ENCODE peak calls at places on chromosomes 3 and 15, in five cellular contexts. N is omental fat pad, U is MCF 10A, G is GM18507, D is EL. V is an unnamed sample.

GRCh38 chr3:47985376-47985775 is 30.8 kb downstream of the MAP4 start:
- DNase-seq in N (no peak), U (no peak), G (no peak), D (peak), V (no peak)

GRCh38 chr3:55544219-55544618 is 57.1 kb upstream of the WNT5A start:
- DNase-seq in N (no peak), U (no peak), G (no peak), D (no peak), V (no peak)

GRCh38 chr3:123449986-123450474 is 1.1 kb upstream of the ADCY5 start:
- DNase-seq in N (no peak), U (no peak), G (no peak), D (no peak), V (no peak)

GRCh38 chr3:127585163-127585812 is 5.2 kb downstream of the TPRA1 start:
- DNase-seq in N (no peak), U (no peak), G (no peak), D (peak), V (no peak)

GRCh38 chr15:60223161-60223560 is 174.6 kb downstream of the ANXA2 start:
- DNase-seq in N (no peak), U (no peak), G (no peak), D (no peak), V (no peak)

GRCh38 chr3:45105855-45106655 is 40.1 kb downstream of the CDCP1 start:
- DNase-seq in N (no peak), U (peak), G (no peak), D (peak), V (no peak)

GRCh38 chr3:115549111-115549510 is 74.2 kb upstream of the GAP43 start:
- DNase-seq in N (no peak), U (no peak), G (no peak), D (no peak), V (no peak)

GRCh38 chr15:38300395-38300794 is 47.8 kb downstream of the SPRED1 start:
- DNase-seq in N (no peak), U (peak), G (no peak), D (peak), V (no peak)

GRCh38 chr3:45219694-45220093 is 6.4 kb downstream of the TMEM158 start:
- DNase-seq in N (no peak), U (no peak), G (no peak), D (no peak), V (no peak)

GRCh38 chr3:25664066-25664809 is 469 bp downstream of the TOP2B start:
- DNase-seq in N (peak), U (peak), G (no peak), D (peak), V (peak)

GRCh38 chr3:171383206-171384018 is 76.8 kb downstream of the TNIK start:
- DNase-seq in N (no peak), U (peak), G (no peak), D (peak), V (no peak)

GRCh38 chr3:188348445-188349244 is 194.7 kb downstream of the LPP start:
- DNase-seq in N (peak), U (peak), G (no peak), D (peak), V (peak)

GRCh38 chr3:108493862-108494261 is 16.5 kb downstream of the MYH15 start:
- DNase-seq in N (no peak), U (peak), G (no peak), D (peak), V (no peak)

GRCh38 chr3:131361464-131362421 is 19.8 kb upstream of the NUDT16 start:
- DNase-seq in N (peak), U (no peak), G (no peak), D (no peak), V (peak)

GRCh38 chr3:73759290-73759689 is 134.5 kb upstream of the PDZRN3 start:
- DNase-seq in N (no peak), U (no peak), G (no peak), D (no peak), V (no peak)